ENCODE peak calls at places on chromosomes 6 and 20, in four cellular contexts. E, X, N and C are unnamed samples.

GRCh38 chr6:50720623-50721022 is 7.3 kb downstream of the TFAP2D start:
- DNase-seq in E (no peak), X (no peak), N (peak; percentile 77), C (no peak)

GRCh38 chr6:10733151-10733715 is 10.4 kb downstream of the TMEM14C start:
- DNase-seq in E (no peak), X (no peak), N (no peak), C (peak; percentile 50)

GRCh38 chr6:55916188-55916587 is 40.8 kb upstream of the BMP5 start:
- DNase-seq in E (no peak), X (no peak), N (no peak), C (no peak)

GRCh38 chr6:161915456-161915964 is 641.6 kb upstream of the AGPAT4 start:
- DNase-seq in E (no peak), X (no peak), N (no peak), C (no peak)

GRCh38 chr6:163120223-163120622 is 294.3 kb upstream of the QKI start:
- DNase-seq in E (no peak), X (no peak), N (no peak), C (no peak)

GRCh38 chr6:17469006-17469972 is 75.9 kb downstream of the CAP2 start:
- DNase-seq in E (no peak), X (no peak), N (no peak), C (no peak)

GRCh38 chr6:45617441-45617840 is 239.7 kb upstream of the SUPT3H start:
- DNase-seq in E (no peak), X (no peak), N (no peak), C (peak; percentile 19)

GRCh38 chr6:36727491-36728021 is 29.9 kb downstream of the RAB44 start:
- DNase-seq in E (no peak), X (peak; percentile 50), N (no peak), C (no peak)

GRCh38 chr6:107657373-107657754 is 166.7 kb downstream of the SCML4 start:
- DNase-seq in E (no peak), X (no peak), N (no peak), C (no peak)

GRCh38 chr6:107658920-107659879 is 164.9 kb downstream of the SCML4 start:
- DNase-seq in E (no peak), X (no peak), N (no peak), C (no peak)

GRCh38 chr6:107656381-107656780 is 166.5 kb downstream of the SOBP start:
- DNase-seq in E (no peak), X (no peak), N (no peak), C (no peak)

GRCh38 chr6:107656883-107657282 is 167.0 kb downstream of the SOBP start:
- DNase-seq in E (no peak), X (no peak), N (peak; percentile 34), C (no peak)

DNA sequence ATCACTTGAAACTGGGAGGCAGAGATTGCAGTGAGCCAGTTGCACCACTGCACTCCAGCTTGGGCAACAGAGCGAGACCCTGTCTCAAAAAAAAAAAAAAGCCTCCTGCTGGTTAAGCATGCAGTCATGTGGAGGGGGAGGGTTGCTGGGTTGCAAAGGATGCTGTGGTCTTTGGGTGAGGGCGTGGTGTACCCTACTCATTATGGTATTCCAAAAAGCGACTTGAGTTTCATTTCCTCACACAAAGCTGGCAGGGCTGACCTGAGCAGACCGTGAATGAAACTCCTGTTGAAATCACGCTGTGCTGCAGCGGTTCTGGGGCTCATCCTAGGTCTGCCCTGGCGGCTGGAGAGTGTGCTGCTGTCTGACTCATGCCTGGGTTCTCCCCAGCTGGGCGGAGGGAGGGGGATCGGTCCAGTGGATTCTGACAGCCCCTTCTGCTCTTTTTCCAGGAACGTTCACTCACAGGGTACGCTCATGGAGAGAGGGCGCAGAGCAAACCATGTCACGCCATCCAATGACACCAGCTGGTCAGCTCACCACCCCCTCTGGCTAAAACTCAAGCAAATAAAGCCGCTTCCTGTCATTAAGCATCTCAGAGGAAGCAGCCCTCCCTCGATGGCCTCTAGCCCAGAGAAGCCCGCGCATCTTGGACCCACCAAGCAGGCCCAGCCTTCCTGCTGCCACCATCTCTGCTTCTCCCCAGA is 166.2 kb downstream of the SCML4 start:
- DNase-seq in E (peak; percentile 57), X (peak; percentile 79), N (no peak), C (no peak)
- H3K4me3 ChIP-seq in E (no peak overlapping the region), X (peak overlapping the region; percentile 27), N (no peak overlapping the region), C (peak overlapping the region; percentile 22)

GRCh38 chr20:34923414-34923813 is 32.2 kb downstream of the GSS start:
- DNase-seq in E (no peak), X (no peak), N (no peak), C (no peak)
- H3K4me3 ChIP-seq in E (no peak overlapping the region), X (no peak overlapping the region), N (no peak overlapping the region), C (no peak overlapping the region)

GRCh38 chr20:43746344-43747137 is 19.7 kb upstream of the GTSF1L start:
- DNase-seq in E (no peak), X (no peak), N (no peak), C (no peak)
- H3K4me3 ChIP-seq in E (no peak overlapping the region), X (no peak overlapping the region), N (no peak overlapping the region), C (no peak overlapping the region)

GRCh38 chr20:23034721-23035671 is at the start of gene SSTR4:
- DNase-seq in E (no peak), X (no peak), N (peak; percentile 41), C (no peak)

GRCh38 chr20:23033918-23034317 is 1.2 kb upstream of the SSTR4 start:
- DNase-seq in E (no peak), X (no peak), N (no peak), C (no peak)

GRCh38 chr20:23031346-23031745 is 3.8 kb upstream of the SSTR4 start:
- DNase-seq in E (no peak), X (no peak), N (no peak), C (no peak)

GRCh38 chr20:23032056-23032455 is 3.1 kb upstream of the SSTR4 start:
- DNase-seq in E (no peak), X (no peak), N (peak; percentile 85), C (no peak)

GRCh38 chr20:23032679-23033078 is 2.4 kb upstream of the SSTR4 start:
- DNase-seq in E (no peak), X (no peak), N (no peak), C (no peak)
- H3K4me3 ChIP-seq in E (no peak overlapping the region), X (no peak overlapping the region), N (no peak overlapping the region), C (no peak overlapping the region)

DNA sequence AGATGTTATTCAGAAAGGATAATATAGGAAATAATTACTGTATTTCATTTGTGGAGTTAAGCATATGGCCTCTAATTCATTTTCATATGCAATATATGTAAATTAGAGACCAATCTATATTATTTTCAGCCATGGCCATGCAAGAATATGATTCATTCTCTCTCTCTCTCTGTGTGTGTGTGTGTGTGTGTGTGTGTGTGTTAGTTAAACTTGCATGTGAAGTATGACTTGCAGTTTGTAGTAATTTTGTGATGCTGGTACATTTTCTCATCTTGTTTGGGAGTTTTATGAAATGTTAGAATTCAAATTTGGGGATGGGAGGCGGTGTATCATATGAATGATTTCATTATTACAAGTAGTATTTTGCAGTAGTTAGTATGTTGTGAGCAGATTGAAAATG is 74.8 kb downstream of the JARID2 start:
- DNase-seq in E (no peak), X (no peak), N (no peak), C (no peak)
- H3K4me3 ChIP-seq in E (no peak overlapping the region), X (no peak overlapping the region), N (no peak overlapping the region), C (no peak overlapping the region)